ENCODE peak calls at places on chromosomes 16 and 17, in five cellular contexts. One of them, this sample, is unnamed.

GRCh38 chr16:3068486-3068885 is 3.0 kb downstream of the IL32 start:
- DNase-seq in K562: no peak
- DNase-seq in B cell: no peak
- DNase-seq in Peyer's patch: no peak
- DNase-seq in AG04449: no peak
- DNase-seq in this sample: no peak

GRCh38 chr17:10149573-10150399 is 48.6 kb downstream of the GAS7 start:
- DNase-seq in B cell: no peak
- DNase-seq in K562: no peak
- DNase-seq in Peyer's patch: no peak
- DNase-seq in AG04449: no peak
- DNase-seq in this sample: no peak

GRCh38 chr17:61533797-61534196 is 57.2 kb downstream of the NACA2 start:
- DNase-seq in K562: no peak
- DNase-seq in Peyer's patch: no peak
- DNase-seq in B cell: no peak
- DNase-seq in AG04449: no peak
- DNase-seq in this sample: no peak

GRCh38 chr17:17926840-17927449 is 45.3 kb downstream of the TOM1L2 start:
- DNase-seq in Peyer's patch: no peak
- DNase-seq in AG04449: no peak
- DNase-seq in B cell: no peak
- DNase-seq in K562: no peak
- DNase-seq in this sample: no peak

GRCh38 chr17:75808905-75809621 is 24.5 kb downstream of the UNK start:
- DNase-seq in B cell: no peak
- DNase-seq in AG04449: no peak
- DNase-seq in K562: no peak
- DNase-seq in Peyer's patch: no peak
- DNase-seq in this sample: no peak

GRCh38 chr16:1583180-1583579 is 28.7 kb downstream of the IFT140 start:
- DNase-seq in B cell: no peak
- DNase-seq in AG04449: no peak
- DNase-seq in K562: no peak
- DNase-seq in Peyer's patch: no peak
- DNase-seq in this sample: no peak

GRCh38 chr16:1057252-1057932 is 15.2 kb upstream of the SSTR5 start:
- DNase-seq in B cell: peak; percentile 64
- DNase-seq in K562: peak; percentile 68
- DNase-seq in Peyer's patch: peak; percentile 66
- DNase-seq in AG04449: no peak
- DNase-seq in this sample: no peak

GRCh38 chr17:28916302-28916934 is 13.5 kb upstream of the DHRS13 start:
- DNase-seq in AG04449: no peak
- DNase-seq in K562: peak; percentile 44
- DNase-seq in Peyer's patch: peak; percentile 81
- DNase-seq in B cell: no peak
- DNase-seq in this sample: no peak

GRCh38 chr17:56896217-56896967 is 17.5 kb downstream of the TRIM25 start:
- DNase-seq in B cell: no peak
- DNase-seq in AG04449: no peak
- DNase-seq in Peyer's patch: no peak
- DNase-seq in K562: no peak
- DNase-seq in this sample: no peak

GRCh38 chr17:75654176-75654575 is 12.8 kb downstream of the RECQL5 start:
- DNase-seq in Peyer's patch: no peak
- DNase-seq in AG04449: no peak
- DNase-seq in K562: no peak
- DNase-seq in B cell: no peak
- DNase-seq in this sample: no peak

GRCh38 chr16:23283571-23283970 is 18.5 kb upstream of the SCNN1B start:
- DNase-seq in B cell: no peak
- DNase-seq in Peyer's patch: no peak
- DNase-seq in AG04449: no peak
- DNase-seq in K562: no peak
- DNase-seq in this sample: no peak

GRCh38 chr16:23286131-23286532 is 16.0 kb upstream of the SCNN1B start:
- DNase-seq in AG04449: peak; percentile 17
- DNase-seq in B cell: no peak
- DNase-seq in Peyer's patch: no peak
- DNase-seq in K562: no peak
- DNase-seq in this sample: no peak

GRCh38 chr16:23282508-23282907 is 19.6 kb upstream of the SCNN1B start:
- DNase-seq in B cell: no peak
- DNase-seq in Peyer's patch: no peak
- DNase-seq in K562: no peak
- DNase-seq in AG04449: no peak
- DNase-seq in this sample: no peak

GRCh38 chr16:23288209-23288608 is 13.9 kb upstream of the SCNN1B start:
- DNase-seq in B cell: no peak
- DNase-seq in AG04449: no peak
- DNase-seq in K562: no peak
- DNase-seq in Peyer's patch: no peak
- DNase-seq in this sample: no peak

DNA sequence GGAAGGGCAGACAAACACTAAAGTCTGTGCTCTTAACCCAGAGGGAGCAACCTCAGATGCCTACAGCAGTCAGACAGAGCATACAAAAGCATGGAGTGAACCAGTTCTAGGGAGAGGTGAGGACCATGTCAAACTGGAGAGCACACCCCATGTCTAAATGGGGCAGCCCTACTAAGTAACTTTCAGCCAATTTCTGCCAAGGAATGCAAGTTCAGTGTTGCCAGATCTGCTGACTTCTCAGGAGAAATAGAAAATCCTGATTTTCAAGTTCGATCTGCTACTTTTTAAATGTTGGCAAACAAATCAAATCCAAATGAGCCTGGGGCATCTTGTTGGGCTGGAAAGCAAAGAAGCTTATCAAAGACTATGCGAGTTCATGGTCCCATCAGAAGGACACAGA is 17.5 kb upstream of the SCNN1B start:
- DNase-seq in B cell: no peak
- DNase-seq in AG04449: no peak
- DNase-seq in K562: no peak
- DNase-seq in Peyer's patch: no peak
- DNase-seq in this sample: no peak
- TF ChIP-seq CTCF in B cell: no peak
- TF ChIP-seq CTCF in AG04449: no peak
- TF ChIP-seq CTCF in K562: no peak
- TF ChIP-seq CTCF in Peyer's patch: no peak
- TF ChIP-seq CTCF in this sample: no peak

DNA sequence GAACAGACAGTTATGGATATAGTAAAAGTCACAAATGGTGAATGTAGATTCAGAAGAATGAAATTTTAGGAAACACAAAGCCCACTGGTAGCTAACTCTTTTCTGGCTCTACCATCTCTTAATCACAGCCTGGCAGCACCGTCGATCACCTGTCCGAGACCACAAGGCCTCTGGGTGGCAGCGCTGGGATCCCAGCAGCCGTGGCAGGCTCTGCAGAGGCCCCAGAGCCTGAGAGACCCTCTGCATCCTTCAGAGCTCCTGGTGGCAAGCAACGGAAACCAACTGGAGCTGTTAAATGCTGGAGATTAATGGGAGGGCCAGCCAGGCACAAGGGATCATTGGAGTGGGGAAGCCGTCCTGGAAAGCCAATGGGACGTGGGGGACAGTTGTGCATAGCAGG is 26.3 kb downstream of the LAT start:
- DNase-seq in B cell: no peak
- DNase-seq in Peyer's patch: no peak
- DNase-seq in AG04449: no peak
- DNase-seq in K562: no peak
- DNase-seq in this sample: no peak
- TF ChIP-seq CTCF in B cell: no peak
- TF ChIP-seq CTCF in Peyer's patch: no peak
- TF ChIP-seq CTCF in AG04449: no peak
- TF ChIP-seq CTCF in K562: peak; percentile 28
- TF ChIP-seq CTCF in this sample: no peak

DNA sequence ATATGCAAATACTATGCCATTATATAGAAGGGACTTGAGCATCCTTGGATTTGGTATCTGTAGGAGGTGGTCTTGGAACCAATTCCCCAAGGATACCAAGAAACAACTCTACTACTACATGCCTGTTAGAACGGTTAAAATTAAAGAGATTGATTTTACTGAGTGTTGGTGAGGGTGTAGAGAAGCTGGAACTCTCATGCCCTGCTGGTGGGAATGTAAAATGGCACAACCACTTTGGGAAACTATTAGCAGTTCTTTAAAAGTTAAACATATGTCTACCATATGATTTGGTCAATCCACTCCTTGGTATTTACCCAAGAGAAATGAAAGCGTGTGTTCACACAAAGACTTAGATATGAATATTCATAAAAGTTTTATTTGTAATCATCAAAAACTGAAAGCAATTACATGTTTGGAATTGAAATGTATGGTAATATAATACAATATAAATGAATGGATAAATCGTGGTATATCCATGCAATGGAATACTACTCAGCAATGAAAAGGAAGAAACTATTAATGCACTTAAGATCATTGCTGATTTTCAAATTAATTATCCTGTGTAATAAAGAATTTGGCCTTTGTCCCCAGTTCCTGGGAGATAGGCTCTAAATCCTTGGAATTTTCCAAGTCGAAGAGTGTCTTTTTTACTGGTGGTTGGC is 7.8 kb downstream of the MFSD6L start:
- DNase-seq in Peyer's patch: no peak
- DNase-seq in K562: no peak
- DNase-seq in AG04449: no peak
- DNase-seq in B cell: no peak
- DNase-seq in this sample: no peak
- TF ChIP-seq CTCF in Peyer's patch: no peak
- TF ChIP-seq CTCF in K562: no peak
- TF ChIP-seq CTCF in AG04449: no peak
- TF ChIP-seq CTCF in B cell: no peak
- TF ChIP-seq CTCF in this sample: no peak

GRCh38 chr16:77690416-77690815 is 31.9 kb upstream of the NUDT7 start:
- DNase-seq in K562: no peak
- DNase-seq in B cell: no peak
- DNase-seq in AG04449: no peak
- DNase-seq in Peyer's patch: no peak
- DNase-seq in this sample: no peak
- TF ChIP-seq CTCF in K562: no peak
- TF ChIP-seq CTCF in B cell: no peak
- TF ChIP-seq CTCF in AG04449: no peak
- TF ChIP-seq CTCF in Peyer's patch: no peak
- TF ChIP-seq CTCF in this sample: no peak

GRCh38 chr17:8951210-8951609 is 14.3 kb downstream of the PIK3R5 start:
- DNase-seq in AG04449: no peak
- DNase-seq in K562: no peak
- DNase-seq in Peyer's patch: no peak
- DNase-seq in B cell: no peak
- DNase-seq in this sample: no peak
- TF ChIP-seq CTCF in AG04449: no peak
- TF ChIP-seq CTCF in K562: no peak
- TF ChIP-seq CTCF in Peyer's patch: no peak
- TF ChIP-seq CTCF in B cell: no peak
- TF ChIP-seq CTCF in this sample: no peak

GRCh38 chr17:4150106-4150505 is 7.1 kb downstream of the CYB5D2 start:
- DNase-seq in K562: no peak
- DNase-seq in Peyer's patch: no peak
- DNase-seq in B cell: no peak
- DNase-seq in AG04449: no peak
- DNase-seq in this sample: no peak
- TF ChIP-seq CTCF in K562: peak; percentile 2
- TF ChIP-seq CTCF in Peyer's patch: no peak
- TF ChIP-seq CTCF in B cell: no peak
- TF ChIP-seq CTCF in AG04449: no peak
- TF ChIP-seq CTCF in this sample: no peak

GRCh38 chr16:88627531-88628411 is 10.6 kb upstream of the IL17C start:
- DNase-seq in K562: no peak
- DNase-seq in AG04449: no peak
- DNase-seq in B cell: no peak
- DNase-seq in Peyer's patch: no peak
- DNase-seq in this sample: no peak

GRCh38 chr16:88629835-88630234 is 8.5 kb upstream of the IL17C start:
- DNase-seq in AG04449: no peak
- DNase-seq in K562: no peak
- DNase-seq in Peyer's patch: no peak
- DNase-seq in B cell: no peak
- DNase-seq in this sample: no peak

GRCh38 chr16:88630433-88630832 is 7.9 kb upstream of the IL17C start:
- DNase-seq in Peyer's patch: no peak
- DNase-seq in B cell: no peak
- DNase-seq in AG04449: no peak
- DNase-seq in K562: no peak
- DNase-seq in this sample: no peak

GRCh38 chr16:88626646-88627045 is 11.7 kb upstream of the IL17C start:
- DNase-seq in B cell: no peak
- DNase-seq in K562: no peak
- DNase-seq in Peyer's patch: no peak
- DNase-seq in AG04449: no peak
- DNase-seq in this sample: no peak

GRCh38 chr16:88628512-88628974 is 9.8 kb upstream of the IL17C start:
- DNase-seq in Peyer's patch: no peak
- DNase-seq in K562: peak; percentile 87
- DNase-seq in AG04449: no peak
- DNase-seq in B cell: no peak
- DNase-seq in this sample: no peak
- TF ChIP-seq CTCF in Peyer's patch: peak; percentile 4
- TF ChIP-seq CTCF in K562: peak; percentile 84
- TF ChIP-seq CTCF in AG04449: peak; percentile 56
- TF ChIP-seq CTCF in B cell: no peak
- TF ChIP-seq CTCF in this sample: no peak

This sample was measured in omental fat pad.